ENCODE peak calls at places on chromosomes 11 and 22, in six cellular contexts. One of them, this sample, is unnamed.

GRCh38 chr11:22539851-22540376 is 85.7 kb downstream of the FANCF start:
- DNase-seq in HepG2: peak
- DNase-seq in endothelial cell of umbilical vein: peak
- DNase-seq in HCT116: no peak
- DNase-seq in WTC11: no peak
- DNase-seq in A549: no peak
- DNase-seq in this sample: peak

GRCh38 chr11:34169664-34170063 is 64.2 kb downstream of the NAT10 start:
- DNase-seq in endothelial cell of umbilical vein: no peak
- DNase-seq in WTC11: no peak
- DNase-seq in HCT116: no peak
- DNase-seq in HepG2: no peak
- DNase-seq in A549: no peak
- DNase-seq in this sample: no peak

GRCh38 chr11:13009921-13010736 is 1.0 kb downstream of the RASSF10 start:
- DNase-seq in HCT116: no peak
- DNase-seq in HepG2: no peak
- DNase-seq in WTC11: peak
- DNase-seq in A549: peak
- DNase-seq in endothelial cell of umbilical vein: peak
- DNase-seq in this sample: no peak

GRCh38 chr22:26561756-26562417 is 28.0 kb downstream of the TPST2 start:
- DNase-seq in endothelial cell of umbilical vein: no peak
- DNase-seq in WTC11: no peak
- DNase-seq in A549: no peak
- DNase-seq in HepG2: no peak
- DNase-seq in HCT116: no peak
- DNase-seq in this sample: no peak

GRCh38 chr11:17277024-17277584 is 565 bp downstream of the NUCB2 start:
- DNase-seq in A549: peak
- DNase-seq in HCT116: no peak
- DNase-seq in endothelial cell of umbilical vein: peak
- DNase-seq in HepG2: no peak
- DNase-seq in WTC11: no peak
- DNase-seq in this sample: peak

GRCh38 chr11:86152006-86152862 is 83.3 kb upstream of the PICALM start:
- DNase-seq in HCT116: no peak
- DNase-seq in endothelial cell of umbilical vein: peak
- DNase-seq in WTC11: no peak
- DNase-seq in HepG2: no peak
- DNase-seq in A549: no peak
- DNase-seq in this sample: no peak

GRCh38 chr11:2814751-2815150 is 70.8 kb downstream of the CDKN1C start:
- DNase-seq in HepG2: no peak
- DNase-seq in A549: no peak
- DNase-seq in HCT116: no peak
- DNase-seq in WTC11: no peak
- DNase-seq in endothelial cell of umbilical vein: no peak
- DNase-seq in this sample: no peak

GRCh38 chr11:125202362-125202880 is 37.9 kb downstream of the PKNOX2 start:
- DNase-seq in HCT116: no peak
- DNase-seq in HepG2: no peak
- DNase-seq in endothelial cell of umbilical vein: no peak
- DNase-seq in A549: no peak
- DNase-seq in WTC11: no peak
- DNase-seq in this sample: no peak

GRCh38 chr11:71420455-71421241 is 27.5 kb downstream of the DHCR7 start:
- DNase-seq in endothelial cell of umbilical vein: peak
- DNase-seq in A549: peak
- DNase-seq in WTC11: peak
- DNase-seq in HepG2: peak
- DNase-seq in HCT116: peak
- DNase-seq in this sample: peak

GRCh38 chr11:123718075-123718868 is 23.2 kb downstream of the ZNF202 start:
- DNase-seq in HepG2: no peak
- DNase-seq in A549: no peak
- DNase-seq in HCT116: no peak
- DNase-seq in WTC11: no peak
- DNase-seq in endothelial cell of umbilical vein: no peak
- DNase-seq in this sample: no peak

GRCh38 chr22:44712156-44712555 is 10.2 kb downstream of the PRR5 start:
- DNase-seq in HCT116: no peak
- DNase-seq in A549: no peak
- DNase-seq in HepG2: no peak
- DNase-seq in endothelial cell of umbilical vein: no peak
- DNase-seq in WTC11: no peak
- DNase-seq in this sample: no peak

GRCh38 chr11:7890417-7891179 is 40.5 kb downstream of the OR10A6 start:
- DNase-seq in WTC11: no peak
- DNase-seq in A549: no peak
- DNase-seq in HepG2: no peak
- DNase-seq in HCT116: no peak
- DNase-seq in endothelial cell of umbilical vein: no peak
- DNase-seq in this sample: no peak

GRCh38 chr11:128522943-128523518 is 64.3 kb downstream of the ETS1 start:
- DNase-seq in WTC11: no peak
- DNase-seq in HCT116: no peak
- DNase-seq in endothelial cell of umbilical vein: no peak
- DNase-seq in A549: no peak
- DNase-seq in HepG2: no peak
- DNase-seq in this sample: peak

GRCh38 chr11:76999597-76999996 is 34.6 kb upstream of the B3GNT6 start:
- DNase-seq in endothelial cell of umbilical vein: no peak
- DNase-seq in HepG2: no peak
- DNase-seq in A549: no peak
- DNase-seq in WTC11: no peak
- DNase-seq in HCT116: no peak
- DNase-seq in this sample: no peak

GRCh38 chr11:126008956-126009355 is 53.7 kb downstream of the CDON start:
- DNase-seq in endothelial cell of umbilical vein: no peak
- DNase-seq in HepG2: no peak
- DNase-seq in WTC11: no peak
- DNase-seq in HCT116: no peak
- DNase-seq in A549: no peak
- DNase-seq in this sample: no peak

GRCh38 chr11:22624742-22625447 is 728 bp downstream of the FANCF start:
- DNase-seq in HepG2: peak
- DNase-seq in A549: peak
- DNase-seq in HCT116: peak
- DNase-seq in WTC11: peak
- DNase-seq in endothelial cell of umbilical vein: peak
- DNase-seq in this sample: peak

GRCh38 chr11:11349870-11350325 is 3.2 kb downstream of the CSNK2A3 start:
- DNase-seq in HepG2: no peak
- DNase-seq in WTC11: no peak
- DNase-seq in endothelial cell of umbilical vein: peak
- DNase-seq in A549: no peak
- DNase-seq in HCT116: no peak
- DNase-seq in this sample: no peak

GRCh38 chr11:22787565-22788162 is 41.9 kb downstream of the SVIP start:
- DNase-seq in HCT116: peak
- DNase-seq in WTC11: no peak
- DNase-seq in A549: peak
- DNase-seq in endothelial cell of umbilical vein: peak
- DNase-seq in HepG2: peak
- DNase-seq in this sample: peak

GRCh38 chr11:64103377-64103985 is 62.4 kb downstream of the MACROD1 start:
- DNase-seq in HepG2: no peak
- DNase-seq in A549: no peak
- DNase-seq in endothelial cell of umbilical vein: no peak
- DNase-seq in WTC11: no peak
- DNase-seq in HCT116: no peak
- DNase-seq in this sample: no peak

GRCh38 chr11:102451693-102452460 is 688 bp downstream of the TMEM123 start:
- DNase-seq in HepG2: peak
- DNase-seq in A549: peak
- DNase-seq in endothelial cell of umbilical vein: peak
- DNase-seq in HCT116: no peak
- DNase-seq in WTC11: peak
- DNase-seq in this sample: peak

GRCh38 chr11:910589-911030 is at the start of gene CHID1:
- DNase-seq in A549: peak
- DNase-seq in HCT116: peak
- DNase-seq in endothelial cell of umbilical vein: peak
- DNase-seq in HepG2: peak
- DNase-seq in WTC11: peak
- DNase-seq in this sample: peak

GRCh38 chr11:86167499-86168161 is 76.9 kb upstream of the EED start:
- DNase-seq in A549: no peak
- DNase-seq in WTC11: no peak
- DNase-seq in HCT116: no peak
- DNase-seq in HepG2: no peak
- DNase-seq in endothelial cell of umbilical vein: peak
- DNase-seq in this sample: no peak

DNA sequence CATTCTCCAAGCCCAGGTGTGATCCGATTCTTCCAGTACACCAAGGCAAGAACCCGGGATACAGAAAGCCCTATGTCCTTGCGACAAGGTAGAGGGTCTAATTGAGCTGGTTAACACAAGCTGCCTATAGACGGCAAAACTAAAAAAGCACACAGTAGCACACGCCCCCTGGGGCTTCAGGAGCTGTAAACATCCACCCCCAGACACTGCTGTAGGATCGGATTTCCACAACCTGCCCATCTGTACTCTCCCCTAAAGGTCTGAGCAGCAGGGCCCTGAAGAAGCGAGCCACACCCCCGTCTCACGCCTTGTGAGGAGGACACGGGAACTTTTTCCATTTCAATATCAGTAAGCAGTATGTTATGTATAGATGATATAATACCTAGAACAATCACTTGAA is 624.7 kb downstream of the BUD13 start:
- DNase-seq in A549: no peak
- DNase-seq in endothelial cell of umbilical vein: no peak
- DNase-seq in HepG2: no peak
- DNase-seq in WTC11: peak
- DNase-seq in HCT116: no peak
- DNase-seq in this sample: no peak
- TF ChIP-seq MAX in A549: no peak
- TF ChIP-seq MAX in endothelial cell of umbilical vein: no peak
- TF ChIP-seq MAX in HepG2: no peak
- TF ChIP-seq MAX in WTC11: no peak
- TF ChIP-seq MAX in HCT116: no peak
- TF ChIP-seq MAX in this sample: no peak

GRCh38 chr11:121610706-121611105 is 157.9 kb upstream of the SORL1-AS1 start:
- DNase-seq in WTC11: no peak
- DNase-seq in A549: no peak
- DNase-seq in HCT116: no peak
- DNase-seq in HepG2: no peak
- DNase-seq in endothelial cell of umbilical vein: no peak
- DNase-seq in this sample: no peak

GRCh38 chr11:121611242-121611641 is 158.5 kb upstream of the SORL1-AS1 start:
- DNase-seq in HCT116: no peak
- DNase-seq in endothelial cell of umbilical vein: no peak
- DNase-seq in A549: no peak
- DNase-seq in HepG2: no peak
- DNase-seq in WTC11: no peak
- DNase-seq in this sample: no peak

GRCh38 chr11:121614661-121615240 is 162.0 kb upstream of the SORL1-AS1 start:
- DNase-seq in HCT116: no peak
- DNase-seq in A549: no peak
- DNase-seq in WTC11: peak
- DNase-seq in endothelial cell of umbilical vein: peak
- DNase-seq in HepG2: no peak
- DNase-seq in this sample: no peak

GRCh38 chr11:121615506-121615905 is 162.7 kb upstream of the SORL1-AS1 start:
- DNase-seq in HCT116: no peak
- DNase-seq in HepG2: no peak
- DNase-seq in WTC11: no peak
- DNase-seq in endothelial cell of umbilical vein: no peak
- DNase-seq in A549: no peak
- DNase-seq in this sample: no peak

GRCh38 chr11:121613724-121614123 is 161.0 kb upstream of the SORL1-AS1 start:
- DNase-seq in endothelial cell of umbilical vein: peak
- DNase-seq in WTC11: no peak
- DNase-seq in HepG2: no peak
- DNase-seq in HCT116: no peak
- DNase-seq in A549: no peak
- DNase-seq in this sample: no peak
- TF ChIP-seq MAX in endothelial cell of umbilical vein: no peak
- TF ChIP-seq MAX in WTC11: no peak
- TF ChIP-seq MAX in HepG2: no peak
- TF ChIP-seq MAX in HCT116: no peak
- TF ChIP-seq MAX in A549: no peak
- TF ChIP-seq MAX in this sample: no peak

DNA sequence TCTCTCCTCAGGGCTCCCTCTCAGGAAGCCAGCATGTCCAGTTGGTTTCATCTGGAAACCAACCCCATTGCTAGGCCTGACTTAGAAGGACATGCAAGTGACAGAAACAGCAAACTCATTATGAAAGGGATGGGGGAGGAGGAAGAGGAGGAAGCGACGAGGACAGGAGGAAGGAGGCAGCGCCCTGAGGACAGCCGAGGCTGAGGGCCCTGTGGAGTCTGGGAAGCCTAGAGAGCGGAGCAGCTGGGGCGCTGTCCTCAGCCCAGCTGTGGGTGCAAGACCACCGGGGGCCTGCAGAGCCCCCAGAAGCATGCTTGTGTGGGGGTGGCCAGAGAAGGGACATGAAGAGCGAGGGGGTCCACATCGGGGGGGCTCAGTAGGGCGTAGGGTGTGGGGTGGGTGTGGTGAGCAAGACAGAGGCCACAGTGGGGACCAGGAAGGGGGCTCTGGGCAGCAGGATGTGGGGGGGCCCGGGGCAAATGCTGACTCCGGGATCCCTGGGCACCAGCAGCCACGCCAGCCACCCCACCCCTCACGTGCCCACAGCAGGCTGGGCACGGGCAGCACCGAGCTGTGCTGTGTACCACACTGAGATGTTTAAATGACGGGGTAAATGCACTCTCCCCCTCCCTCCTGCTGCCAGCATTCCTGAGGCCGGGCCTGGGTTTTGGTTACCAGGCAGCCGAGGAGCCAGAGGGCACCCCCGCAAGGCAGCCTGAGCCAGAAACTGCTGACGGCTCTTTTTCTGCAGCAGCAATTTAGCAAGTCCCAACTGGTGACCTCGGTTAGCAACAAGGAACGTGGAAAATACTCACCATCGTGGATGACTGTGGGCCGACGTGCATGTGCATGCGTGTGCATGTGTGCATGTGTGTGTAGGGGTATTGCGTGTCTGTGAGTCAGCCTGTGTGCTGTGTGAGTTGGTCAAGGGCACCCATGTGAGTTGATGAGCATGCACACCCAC is 82.7 kb upstream of the LINC01488 start:
- DNase-seq in HCT116: no peak
- DNase-seq in A549: no peak
- DNase-seq in endothelial cell of umbilical vein: no peak
- DNase-seq in HepG2: no peak
- DNase-seq in WTC11: peak
- DNase-seq in this sample: peak
- TF ChIP-seq MAX in HCT116: no peak
- TF ChIP-seq MAX in A549: no peak
- TF ChIP-seq MAX in endothelial cell of umbilical vein: no peak
- TF ChIP-seq MAX in HepG2: no peak
- TF ChIP-seq MAX in WTC11: no peak
- TF ChIP-seq MAX in this sample: no peak

DNA sequence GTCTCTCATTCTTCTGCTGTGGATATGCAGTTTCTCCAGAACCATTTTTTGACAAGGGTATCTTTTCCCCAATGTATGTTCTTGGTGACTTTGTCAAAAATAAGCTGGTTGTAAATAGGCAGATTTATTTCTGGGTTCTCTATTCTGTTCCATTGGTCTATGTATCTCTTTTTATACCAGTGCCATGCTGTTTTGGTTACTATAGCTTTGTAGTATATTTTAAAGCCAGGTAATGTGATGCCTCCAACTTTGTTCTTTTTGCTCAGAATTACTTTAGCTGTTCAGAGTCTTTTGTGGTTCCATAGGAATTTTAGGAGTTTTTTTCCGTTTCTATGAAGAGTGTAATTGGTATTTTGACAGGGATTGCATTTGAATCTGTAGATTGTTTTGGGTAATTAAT is 12.4 kb downstream of the HORMAD2 start:
- DNase-seq in HepG2: no peak
- DNase-seq in endothelial cell of umbilical vein: no peak
- DNase-seq in WTC11: no peak
- DNase-seq in A549: no peak
- DNase-seq in HCT116: no peak
- DNase-seq in this sample: no peak
- TF ChIP-seq MAX in HepG2: no peak
- TF ChIP-seq MAX in endothelial cell of umbilical vein: no peak
- TF ChIP-seq MAX in WTC11: no peak
- TF ChIP-seq MAX in A549: no peak
- TF ChIP-seq MAX in HCT116: no peak
- TF ChIP-seq MAX in this sample: no peak

This sample was measured in NB4.